ENCODE peak calls at places on chromosomes 2 and 18, in ten cellular contexts. U is astrocyte, O is esophagus squamous epithelium, J is colonic mucosa, B is heart right ventricle, I is cardiac muscle cell, K is prostate gland, R is ascending aorta, Z is fibroblast of lung, L is testis. G is an unnamed sample.

GRCh38 chr2:94870392-94871225 is 621 bp upstream of the TEKT4 start:
- DNase-seq in U (no peak), I (no peak), B (no peak), J (no peak), L (no peak), R (no peak), K (no peak), O (no peak), Z (no peak), G (no peak)

GRCh38 chr18:58247363-58247834 is 203.4 kb downstream of the NEDD4L start:
- DNase-seq in R (no peak), O (no peak), I (peak; percentile 28), J (no peak), K (no peak), B (peak; percentile 44), L (no peak), U (peak; percentile 39), Z (peak; percentile 50), G (no peak)

GRCh38 chr2:42878581-42878980 is 86.2 kb upstream of the HAAO start:
- DNase-seq in O (no peak), K (no peak), B (no peak), J (no peak), Z (peak; percentile 64), R (no peak), I (no peak), L (no peak), U (peak; percentile 55), G (no peak)

GRCh38 chr2:15721411-15722094 is 129.9 kb downstream of the DDX1 start:
- DNase-seq in I (no peak), K (no peak), R (no peak), Z (no peak), U (no peak), J (no peak), B (no peak), L (no peak), O (no peak), G (no peak)

GRCh38 chr2:102030502-102030854 is 38.7 kb downstream of the IL1R2 start:
- DNase-seq in K (no peak), O (no peak), L (no peak), Z (no peak), I (no peak), U (no peak), R (no peak), B (no peak), J (no peak), G (no peak)

GRCh38 chr2:178177066-178177679 is 17.1 kb upstream of the OSBPL6 start:
- DNase-seq in B (no peak), O (no peak), R (no peak), Z (peak; percentile 64), U (peak; percentile 44), J (no peak), I (no peak), K (no peak), L (no peak), G (peak; percentile 29)

GRCh38 chr2:206154197-206154596 is 5.0 kb downstream of the NDUFS1 start:
- DNase-seq in R (no peak), K (no peak), U (no peak), J (no peak), O (no peak), Z (no peak), L (no peak), I (peak; percentile 8), B (no peak), G (no peak)

GRCh38 chr2:237260032-237260431 is 153.9 kb downstream of the COL6A3 start:
- DNase-seq in L (no peak), B (no peak), Z (peak; percentile 63), K (no peak), J (no peak), O (no peak), R (no peak), U (peak; percentile 58), I (no peak), G (no peak)

GRCh38 chr2:237243487-237243886 is 157.8 kb downstream of the COPS8 start:
- DNase-seq in K (no peak), O (no peak), Z (no peak), I (no peak), U (no peak), L (no peak), J (no peak), B (no peak), R (no peak), G (no peak)

GRCh38 chr2:132037527-132038178 is 124.1 kb downstream of the ANKRD30BL start:
- DNase-seq in J (no peak), K (no peak), I (peak; percentile 52), B (no peak), L (peak; percentile 56), R (no peak), O (no peak), U (peak; percentile 3), Z (peak; percentile 13), G (no peak)

GRCh38 chr18:5510109-5510846 is 33.5 kb downstream of the EPB41L3 start:
- DNase-seq in U (peak; percentile 54), L (no peak), O (no peak), K (no peak), J (no peak), R (no peak), Z (peak; percentile 57), B (no peak), I (no peak), G (no peak)

GRCh38 chr18:29449424-29449823 is 1272.5 kb upstream of the CDH2 start:
- DNase-seq in L (no peak), U (peak; percentile 8), J (no peak), B (no peak), R (no peak), K (no peak), Z (peak; percentile 6), I (no peak), O (no peak), G (no peak)

GRCh38 chr2:11667866-11668637 is 1.9 kb downstream of the NTSR2 start:
- DNase-seq in J (no peak), K (no peak), L (no peak), R (no peak), I (no peak), U (no peak), B (no peak), Z (no peak), O (no peak), G (no peak)

GRCh38 chr18:36519358-36519757 is 221.8 kb downstream of the FHOD3 start:
- DNase-seq in Z (peak; percentile 79), R (no peak), L (no peak), B (no peak), O (no peak), K (no peak), I (no peak), J (no peak), U (peak; percentile 69), G (no peak)

GRCh38 chr18:76859474-76860339 is 37.4 kb downstream of the ZNF236 start:
- DNase-seq in B (no peak), I (no peak), R (no peak), O (no peak), L (no peak), Z (no peak), U (no peak), K (no peak), J (no peak), G (no peak)

DNA sequence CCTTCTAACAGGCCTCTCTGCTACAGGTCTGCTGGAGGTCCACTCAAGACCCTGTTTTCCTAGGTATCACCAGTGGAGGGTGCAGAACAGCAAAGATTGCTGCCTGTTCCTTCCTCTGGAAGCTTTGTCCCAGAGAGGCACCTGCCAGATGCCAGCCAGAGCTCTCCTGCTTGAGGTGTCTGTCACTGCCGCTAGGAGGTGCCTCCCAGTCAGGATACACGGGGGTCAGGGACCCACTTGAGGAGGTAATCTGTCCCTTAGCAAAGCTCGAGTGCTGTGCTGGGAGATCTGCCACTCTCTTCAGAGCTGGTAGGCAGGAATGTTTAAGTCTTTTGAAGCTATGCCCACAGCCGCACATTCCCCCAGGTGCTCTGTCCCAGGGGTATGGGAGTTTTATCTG is 140.6 kb downstream of the BAZ2B start:
- DNase-seq in L (no peak), J (no peak), U (no peak), O (no peak), K (no peak), Z (no peak), B (no peak), I (no peak), R (no peak), G (no peak)
- H3K4me3 ChIP-seq in L (no peak overlapping the region), J (no peak overlapping the region), U (no peak overlapping the region), O (no peak overlapping the region), K (no peak overlapping the region), Z (no peak overlapping the region), B (no peak overlapping the region), I (no peak overlapping the region), R (no peak overlapping the region), G (no peak overlapping the region)

GRCh38 chr2:71455011-71455740 is 1.8 kb downstream of the DYSF start:
- DNase-seq in U (no peak), R (peak; percentile 53), Z (no peak), I (no peak), L (no peak), J (no peak), B (no peak), K (no peak), O (no peak), G (no peak)

GRCh38 chr2:71453404-71454220 is at the start of gene DYSF:
- DNase-seq in J (no peak), R (peak; percentile 65), U (peak; percentile 31), I (peak; percentile 90), Z (peak; percentile 48), O (no peak), L (peak; percentile 27), K (no peak), B (peak; percentile 74), G (no peak)

GRCh38 chr2:71455741-71456569 is 2.6 kb downstream of the DYSF start:
- DNase-seq in I (peak; percentile 90), J (no peak), B (peak; percentile 64), Z (peak; percentile 48), R (peak; percentile 64), L (no peak), U (peak; percentile 12), O (no peak), K (no peak), G (no peak)

GRCh38 chr2:71452565-71452964 is 796 bp upstream of the DYSF start:
- DNase-seq in I (peak; percentile 47), B (peak; percentile 60), Z (peak; percentile 36), O (no peak), L (no peak), U (no peak), R (no peak), K (no peak), J (no peak), G (no peak)

GRCh38 chr2:71454221-71455010 is 1.1 kb downstream of the DYSF start:
- DNase-seq in B (peak; percentile 73), I (peak; percentile 76), O (no peak), Z (no peak), L (no peak), J (no peak), K (no peak), R (peak; percentile 71), U (no peak), G (no peak)
- TF ChIP-seq CTCF in B (no peak), I (no peak), O (peak; percentile 17), Z (no peak), L (no peak), J (no peak), K (no peak), R (no peak), U (no peak), G (no peak)

GRCh38 chr2:216635171-216635570 is 2.0 kb downstream of the IGFBP2 start:
- DNase-seq in B (no peak), O (no peak), I (no peak), U (no peak), L (no peak), J (no peak), K (no peak), Z (no peak), R (no peak), G (no peak)
- H3K4me3 ChIP-seq in B (peak overlapping the region; percentile 67), O (peak overlapping the region; percentile 66), I (peak overlapping the region; percentile 92), U (peak overlapping the region; percentile 71), L (no peak overlapping the region), J (no peak overlapping the region), K (peak overlapping the region; percentile 60), Z (peak overlapping the region; percentile 49), R (peak overlapping the region; percentile 81), G (no peak overlapping the region)

GRCh38 chr18:34723143-34723542 is 13.0 kb downstream of the DTNA start:
- DNase-seq in R (no peak), J (no peak), Z (no peak), L (no peak), O (no peak), I (no peak), K (no peak), U (no peak), B (no peak), G (no peak)
- TF ChIP-seq CTCF in R (no peak), J (no peak), Z (peak; percentile 8), L (no peak), O (no peak), I (no peak), K (no peak), U (no peak), B (no peak), G (no peak)